ENCODE peak calls at places on chromosomes 6 and 20, in ten cellular contexts. Y is fibroblast of the aortic adventitia, O is pancreas, C is PC-9, W is brain microvascular endothelial cell, R is GM23338, X is heart right ventricle, H is fibroblast of lung, G is astrocyte of the spinal cord, A is AG09319. K is an unnamed sample.
A peak's percentile ranks its signal among the peaks of the same experiment; 100 is the strongest.

GRCh38 chr6:139008117-139008516 is 20.1 kb upstream of the REPS1 start:
- DNase-seq in W (no peak), X (no peak), A (no peak), R (no peak), G (no peak), Y (no peak), O (no peak), H (no peak), C (no peak), K (no peak)

GRCh38 chr6:64034840-64035656 is 399.4 kb downstream of the PHF3 start:
- DNase-seq in Y (peak; percentile 42), W (no peak), R (no peak), G (peak; percentile 19), C (peak; percentile 53), X (no peak), O (no peak), H (peak; percentile 12), A (no peak), K (no peak)

GRCh38 chr20:41005361-41005729 is 23.3 kb upstream of the TOP1 start:
- DNase-seq in H (peak; percentile 95), X (peak; percentile 90), A (peak; percentile 82), W (peak; percentile 93), C (peak; percentile 92), G (peak; percentile 97), O (no peak), Y (peak; percentile 99), R (no peak), K (peak; percentile 98)

GRCh38 chr6:139753198-139753861 is 378.9 kb upstream of the CITED2 start:
- DNase-seq in C (peak; percentile 78), R (peak; percentile 20), A (no peak), G (peak; percentile 74), W (peak; percentile 72), Y (peak; percentile 81), O (no peak), X (no peak), H (peak; percentile 93), K (peak; percentile 75)

GRCh38 chr6:139378882-139379341 is 4.5 kb upstream of the CITED2 start:
- DNase-seq in A (no peak), C (peak; percentile 93), G (peak; percentile 29), X (no peak), O (no peak), Y (peak; percentile 40), H (peak; percentile 65), R (no peak), W (no peak), K (peak; percentile 49)

GRCh38 chr6:95280690-95281273 is 296.6 kb upstream of the MANEA start:
- DNase-seq in X (peak; percentile 9), A (no peak), W (no peak), G (peak; percentile 4), O (no peak), H (peak; percentile 1), C (peak; percentile 37), R (peak; percentile 82), Y (peak; percentile 2), K (no peak)

GRCh38 chr6:136491251-136491650 is 59.0 kb downstream of the MAP7 start:
- DNase-seq in O (no peak), C (no peak), R (no peak), X (no peak), A (no peak), Y (no peak), G (no peak), H (no peak), W (no peak), K (no peak)

GRCh38 chr6:38170666-38171065 is 351.1 kb downstream of the ZFAND3 start:
- DNase-seq in W (no peak), C (no peak), A (no peak), R (no peak), G (no peak), Y (no peak), X (no peak), H (no peak), O (no peak), K (no peak)

GRCh38 chr20:63811491-63811875 is 19.6 kb downstream of the ZBTB46 start:
- DNase-seq in C (no peak), A (no peak), X (no peak), G (no peak), R (no peak), W (no peak), Y (no peak), O (no peak), H (no peak), K (no peak)

GRCh38 chr6:148611213-148611612 is 135.6 kb upstream of the UST start:
- DNase-seq in R (no peak), H (peak; percentile 79), C (no peak), O (no peak), Y (peak; percentile 92), X (peak; percentile 78), W (no peak), A (peak; percentile 47), G (peak; percentile 31), K (peak; percentile 82)

DNA sequence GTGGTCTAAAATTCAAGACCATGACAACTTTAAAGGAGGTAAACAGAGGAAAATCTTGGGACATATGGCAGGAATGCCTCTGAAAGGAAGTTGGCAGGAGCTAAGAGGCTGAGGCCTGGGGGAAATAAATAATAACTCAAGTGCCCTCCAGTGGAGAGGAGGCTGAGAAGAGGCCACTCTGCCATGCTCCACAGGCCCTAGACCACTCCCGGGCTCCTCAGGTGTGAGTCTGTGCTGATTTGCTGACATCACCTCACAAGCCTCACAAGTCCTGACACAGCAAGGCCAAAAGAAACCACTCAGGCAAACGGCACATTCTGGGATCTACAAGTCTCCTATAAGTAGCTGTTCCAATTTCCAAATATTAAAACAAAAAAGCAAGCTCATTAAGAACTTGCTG is 91.0 kb upstream of the RIPOR2 start:
- DNase-seq in H (no peak), R (no peak), A (no peak), C (no peak), G (no peak), W (no peak), O (no peak), Y (no peak), X (no peak), K (no peak)
- TF ChIP-seq CTCF in H (no peak), R (peak; percentile 14), A (no peak), C (no peak), G (no peak), W (no peak), O (no peak), Y (no peak), X (no peak), K (no peak)

GRCh38 chr6:79466222-79466834 is 70.9 kb downstream of the LCA5 start:
- DNase-seq in H (peak; percentile 11), G (peak; percentile 51), Y (peak; percentile 58), A (no peak), X (no peak), C (no peak), O (no peak), W (no peak), R (peak; percentile 60), K (peak; percentile 56)
- TF ChIP-seq CTCF in H (peak; percentile 23), G (peak; percentile 43), Y (peak; percentile 49), A (peak; percentile 55), X (peak; percentile 51), C (peak; percentile 71), O (no peak), W (peak; percentile 34), R (no peak), K (peak; percentile 28)

DNA sequence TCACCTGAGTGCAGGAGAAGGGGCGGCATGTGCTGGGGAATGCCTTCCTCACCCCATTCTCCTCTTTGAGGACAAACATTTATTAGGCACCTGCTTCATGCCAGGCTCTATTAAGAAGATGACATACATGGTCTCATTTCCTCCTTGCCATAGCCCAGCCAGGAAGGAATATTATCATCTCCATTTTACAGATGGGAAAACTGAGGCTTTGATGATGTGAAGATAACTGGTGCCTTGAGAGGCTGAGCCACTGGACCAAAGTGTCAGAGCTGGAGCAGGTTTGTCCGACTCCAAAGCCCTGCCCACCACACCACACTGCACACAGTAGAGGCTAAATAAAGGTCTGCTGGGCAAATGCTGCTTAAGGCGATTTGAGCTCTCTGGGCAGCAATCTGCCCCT is 37.2 kb downstream of the FAM110A start:
- DNase-seq in A (no peak), X (no peak), C (no peak), O (no peak), Y (no peak), G (no peak), W (no peak), H (no peak), R (no peak), K (no peak)
- TF ChIP-seq CTCF in A (no peak), X (no peak), C (no peak), O (no peak), Y (no peak), G (no peak), W (no peak), H (no peak), R (no peak), K (no peak)

GRCh38 chr6:29908710-29909109 is 33.6 kb upstream of the HLA-A start:
- DNase-seq in G (no peak), W (no peak), C (no peak), Y (no peak), O (no peak), H (no peak), R (no peak), X (no peak), A (no peak), K (no peak)
- TF ChIP-seq CTCF in G (no peak), W (no peak), C (no peak), Y (no peak), O (no peak), H (no peak), R (no peak), X (no peak), A (no peak), K (no peak)

DNA sequence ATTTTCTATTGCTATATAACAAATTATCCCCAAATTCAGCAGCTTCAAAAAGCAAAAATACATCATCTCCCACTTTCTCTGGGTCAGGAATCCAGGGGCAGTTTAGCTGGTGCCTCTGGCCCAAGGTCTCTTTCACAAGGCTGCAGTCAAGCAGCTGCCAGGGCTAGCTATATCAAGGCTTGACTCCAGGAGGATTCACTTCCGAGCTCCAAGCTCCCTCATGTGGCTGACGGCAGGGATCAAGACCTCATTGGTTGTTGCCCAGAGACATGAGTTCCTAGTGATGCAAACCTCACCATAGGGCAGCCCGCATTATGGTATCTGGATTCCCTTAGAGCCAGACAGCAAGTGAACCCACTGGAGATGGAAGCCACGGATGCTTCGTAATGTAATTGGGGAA is 1.3 kb upstream of the VNN1 start:
- DNase-seq in X (no peak), G (peak; percentile 46), H (peak; percentile 48), O (no peak), C (no peak), R (peak; percentile 88), Y (peak; percentile 52), W (peak; percentile 74), A (no peak), K (peak; percentile 45)
- TF ChIP-seq CTCF in X (peak; percentile 33), G (peak; percentile 32), H (peak; percentile 40), O (no peak), C (peak; percentile 20), R (peak; percentile 92), Y (peak; percentile 35), W (peak; percentile 65), A (peak; percentile 47), K (peak; percentile 26)